ENCODE peak calls at places on chromosomes 11 and 22, in seven cellular contexts. E, V, A, G, D, O and K are unnamed samples.

GRCh38 chr11:65426839-65427690 is 4.5 kb downstream of the NEAT1 start:
- DNase-seq in E (peak), V (no peak), A (no peak), G (no peak), D (peak), O (no peak), K (no peak)

GRCh38 chr22:45504703-45505341 is 2.1 kb downstream of the FBLN1 start:
- DNase-seq in E (no peak), V (no peak), A (no peak), G (peak), D (no peak), O (no peak), K (peak)

GRCh38 chr11:118914178-118914918 is 11.4 kb downstream of the BCL9L start:
- DNase-seq in E (no peak), V (no peak), A (peak), G (no peak), D (peak), O (peak), K (no peak)

GRCh38 chr11:129013737-129014475 is 71.2 kb upstream of the TP53AIP1 start:
- DNase-seq in E (no peak), V (no peak), A (no peak), G (no peak), D (no peak), O (no peak), K (no peak)

GRCh38 chr11:108618529-108618928 is 25.0 kb upstream of the EXPH5 start:
- DNase-seq in E (no peak), V (no peak), A (no peak), G (no peak), D (no peak), O (no peak), K (no peak)

GRCh38 chr11:62566247-62566646 is 7.4 kb downstream of the EEF1G start:
- DNase-seq in E (no peak), V (no peak), A (no peak), G (no peak), D (no peak), O (no peak), K (no peak)

GRCh38 chr11:34614334-34615113 is 6.4 kb upstream of the EHF start:
- DNase-seq in E (no peak), V (no peak), A (no peak), G (no peak), D (no peak), O (no peak), K (no peak)

GRCh38 chr22:50008151-50009040 is 4.2 kb downstream of the IL17REL start:
- DNase-seq in E (no peak), V (peak), A (peak), G (no peak), D (no peak), O (no peak), K (no peak)

GRCh38 chr11:119303227-119303718 is 13.7 kb downstream of the MCAM start:
- DNase-seq in E (no peak), V (no peak), A (no peak), G (no peak), D (no peak), O (no peak), K (no peak)

GRCh38 chr11:71558996-71559395 is 6.4 kb upstream of the KRTAP5-10 start:
- DNase-seq in E (no peak), V (no peak), A (no peak), G (no peak), D (no peak), O (no peak), K (no peak)

GRCh38 chr11:126336646-126337045 is 18.8 kb upstream of the ST3GAL4 start:
- DNase-seq in E (no peak), V (no peak), A (no peak), G (no peak), D (no peak), O (no peak), K (no peak)

GRCh38 chr22:26321469-26321913 is 107.6 kb upstream of the ASPHD2 start:
- DNase-seq in E (peak), V (no peak), A (no peak), G (no peak), D (no peak), O (no peak), K (no peak)

GRCh38 chr11:66720223-66720898 is 8.7 kb downstream of the SPTBN2 start:
- DNase-seq in E (no peak), V (peak), A (peak), G (no peak), D (peak), O (peak), K (peak)

GRCh38 chr22:17057959-17058814 is 26.6 kb upstream of the IL17RA start:
- DNase-seq in E (peak), V (peak), A (peak), G (peak), D (peak), O (peak), K (no peak)

GRCh38 chr11:111982019-111982464 is 43.2 kb upstream of the DLAT start:
- DNase-seq in E (no peak), V (peak), A (peak), G (peak), D (peak), O (peak), K (peak)